ENCODE peak calls at places on chromosomes 11 and 22, in six cellular contexts. Y is heart right ventricle, H is heart left ventricle, N is psoas muscle, O is Peyer's patch, A is fibroblast of lung. M is an unnamed sample. For H3K4me1, the result is how much of the 10 kb centered on the place peaks cover.

GRCh38 chr11:10539339-10539738 is 1.6 kb downstream of the RNF141 start:
- DNase-seq in O (no peak), H (no peak), Y (no peak), N (no peak), A (no peak), M (no peak)

GRCh38 chr22:49016909-49017768 is 810.5 kb downstream of the BRD1 start:
- DNase-seq in H (peak), O (no peak), Y (no peak), A (no peak), N (no peak), M (peak)

GRCh38 chr22:17787159-17788022 is 13.1 kb upstream of the BID start:
- DNase-seq in O (no peak), H (no peak), N (no peak), A (peak), Y (no peak), M (no peak)

GRCh38 chr11:131910491-131911387 is 540.3 kb downstream of the NTM start:
- DNase-seq in N (peak), O (no peak), Y (no peak), A (peak), H (no peak), M (peak)

GRCh38 chr22:38760477-38761201 is 4.8 kb upstream of the SUN2 start:
- DNase-seq in H (no peak), O (no peak), Y (no peak), A (peak), N (no peak), M (no peak)

GRCh38 chr11:64489831-64490441 is 101.1 kb upstream of the SLC22A12 start:
- DNase-seq in N (peak), A (peak), O (peak), H (peak), Y (peak), M (peak)

GRCh38 chr11:85939099-85940015 is 84.2 kb downstream of the CCDC83 start:
- DNase-seq in O (no peak), H (no peak), N (no peak), A (no peak), Y (no peak), M (no peak)

GRCh38 chr22:39089928-39090327 is 7.1 kb upstream of the APOBEC3H start:
- DNase-seq in O (no peak), A (no peak), H (no peak), Y (no peak), N (no peak), M (no peak)

GRCh38 chr22:25392584-25392983 is 171.9 kb upstream of the GRK3 start:
- DNase-seq in H (no peak), A (no peak), Y (no peak), N (no peak), O (no peak), M (peak)

GRCh38 chr22:41501209-41501608 is 32.3 kb downstream of the ACO2 start:
- DNase-seq in H (no peak), Y (no peak), N (no peak), A (no peak), O (no peak), M (no peak)

GRCh38 chr11:47396049-47396320 is 12.4 kb upstream of the SLC39A13 start:
- DNase-seq in Y (no peak), H (no peak), A (no peak), N (no peak), O (no peak), M (no peak)

GRCh38 chr11:120807414-120808150 is 216.3 kb upstream of the TBCEL start:
- DNase-seq in H (no peak), Y (no peak), N (no peak), A (peak), O (no peak), M (peak)

GRCh38 chr11:120295110-120295509 is 30.0 kb upstream of the TLCD5 start:
- DNase-seq in A (peak), O (peak), Y (no peak), H (no peak), N (no peak), M (no peak)

DNA sequence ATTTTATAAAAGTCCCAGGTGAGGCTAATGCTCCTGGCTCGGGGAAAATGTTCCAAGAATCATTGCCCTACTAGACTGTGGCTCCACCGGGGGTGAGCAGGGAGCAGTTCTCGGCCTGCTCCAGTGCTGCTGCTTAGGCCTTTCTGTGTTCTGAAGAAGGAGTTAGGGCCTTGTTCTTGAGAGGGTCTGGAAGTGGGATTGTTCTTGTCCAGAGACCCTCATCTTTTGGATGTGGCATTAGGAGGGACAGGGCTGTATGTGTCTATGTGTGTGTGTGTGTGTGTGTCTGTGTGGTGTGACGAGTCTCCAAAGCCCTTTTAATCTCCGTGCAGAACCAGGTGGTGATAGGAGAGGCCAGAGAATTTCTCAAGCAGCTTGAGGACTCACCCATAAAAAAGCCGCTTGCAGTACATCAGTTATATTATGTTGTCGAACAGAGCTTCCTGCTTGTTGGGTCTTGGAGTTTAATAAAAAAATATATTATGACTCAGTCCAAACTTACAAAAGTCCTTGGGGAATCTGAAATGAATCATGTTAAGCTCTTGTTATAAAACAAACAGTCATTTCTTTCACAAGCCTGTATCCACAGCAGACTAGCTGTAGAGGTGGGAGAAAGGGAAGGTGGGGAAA is 196.5 kb downstream of the TENM4 start:
- DNase-seq in N (no peak), O (no peak), Y (no peak), A (peak), H (no peak), M (no peak)
- H3K27ac ChIP-seq in N (no peak), O (no peak), Y (peak), A (peak), H (peak), M (no peak)

GRCh38 chr11:128330203-128330602 is 257.2 kb downstream of the ETS1 start:
- DNase-seq in O (no peak), N (no peak), A (no peak), H (no peak), Y (no peak), M (no peak)
- H3K4me1 ChIP-seq in O (under half), N (under half), A (under half), H (under half), Y (under half), M (under half)

GRCh38 chr11:9266926-9267325 is 1.8 kb upstream of the DENND5A start:
- DNase-seq in N (no peak), Y (no peak), H (no peak), A (no peak), O (peak), M (no peak)

GRCh38 chr11:9266132-9266736 is 1.1 kb upstream of the DENND5A start:
- DNase-seq in O (no peak), H (no peak), N (no peak), Y (no peak), A (no peak), M (no peak)

GRCh38 chr11:9263840-9264380 is 1.2 kb downstream of the DENND5A start:
- DNase-seq in H (no peak), O (no peak), Y (no peak), N (no peak), A (peak), M (no peak)

GRCh38 chr11:9265211-9266131 is at the start of gene DENND5A:
- DNase-seq in A (peak), H (peak), N (peak), O (peak), Y (peak), M (peak)

DNA sequence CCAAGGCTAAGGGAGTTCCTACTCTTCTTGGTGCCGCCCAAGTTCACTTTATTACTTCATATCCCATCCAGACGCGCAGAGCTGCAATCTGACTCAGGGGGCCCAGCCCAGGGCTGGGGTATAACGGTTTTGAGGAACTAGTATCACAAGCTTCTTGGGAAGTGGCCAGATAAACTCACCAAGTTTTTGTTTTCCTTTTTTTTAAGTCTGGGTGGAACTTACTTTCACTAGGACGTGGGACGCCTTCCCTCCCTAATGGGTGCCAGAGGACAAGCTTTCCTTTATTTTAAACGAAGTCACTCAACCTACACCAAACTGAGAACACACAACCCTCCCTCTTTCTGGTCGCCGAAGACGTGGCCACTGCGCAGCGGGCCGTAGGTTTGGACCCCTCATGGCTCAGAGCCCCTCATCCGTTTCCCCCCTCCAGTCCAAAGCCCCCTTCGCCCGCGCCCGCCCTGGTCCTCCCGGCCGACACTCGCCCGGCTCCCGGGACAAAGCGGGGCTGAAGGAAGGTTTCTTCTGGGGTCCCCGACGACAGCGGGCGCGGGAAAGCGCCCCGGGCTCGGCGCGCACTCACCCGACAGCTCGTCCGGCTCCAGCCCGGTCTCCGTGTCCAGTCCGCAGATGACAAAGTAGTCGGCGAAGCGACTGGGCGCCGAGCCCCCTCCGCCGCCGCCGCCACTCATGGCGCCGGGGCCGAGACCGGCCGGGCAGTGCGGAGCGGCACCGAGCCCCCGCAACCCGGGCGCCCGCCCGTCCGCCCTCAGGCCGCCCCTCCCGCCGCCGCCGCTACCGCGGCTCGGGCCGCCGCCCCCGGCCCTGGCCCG is 554 bp downstream of the DENND5A start:
- DNase-seq in A (peak), Y (peak), O (peak), H (peak), N (peak), M (peak)
- H3K27ac ChIP-seq in A (peak), Y (peak), O (peak), H (peak), N (peak), M (peak)

GRCh38 chr22:33865996-33866395 is 54.3 kb downstream of the LARGE1 start:
- DNase-seq in N (no peak), H (no peak), A (no peak), Y (no peak), O (no peak), M (no peak)
- H3K4me1 ChIP-seq in N (half or more), H (under half), A (under half), Y (under half), O (under half), M (under half)

M was measured in kidney.